ENCODE peak calls at places on chromosomes 12 and 14, in ten cellular contexts. G is upper lobe of left lung, J is tibial nerve, B is transverse colon, I is heart left ventricle, R is A549, W is Peyer's patch, C is prostate gland, L is H1, U is endothelial cell of umbilical vein. O is an unnamed sample.

GRCh38 chr12:26188132-26188531 is 7.2 kb upstream of the SSPN start:
- DNase-seq in G (no peak), J (no peak), B (no peak), I (no peak), R (no peak), W (no peak), C (no peak), L (no peak), U (no peak), O (no peak)

GRCh38 chr12:10310926-10311705 is 3.4 kb downstream of the KLRD1 start:
- DNase-seq in G (no peak), J (no peak), B (no peak), I (no peak), R (no peak), W (no peak), C (no peak), L (no peak), U (peak; percentile 87), O (no peak)

GRCh38 chr14:106276326-106277267 is 750.2 kb downstream of the TMEM121 start:
- DNase-seq in G (no peak), J (no peak), B (no peak), I (no peak), R (no peak), W (no peak), C (no peak), L (no peak), U (no peak), O (no peak)

GRCh38 chr12:131902332-131903241 is 8.2 kb downstream of the ULK1 start:
- DNase-seq in G (no peak), J (no peak), B (no peak), I (no peak), R (no peak), W (no peak), C (no peak), L (no peak), U (no peak), O (no peak)

GRCh38 chr14:32473476-32473875 is 144.4 kb downstream of the AKAP6 start:
- DNase-seq in G (no peak), J (peak; percentile 19), B (peak; percentile 44), I (peak; percentile 66), R (no peak), W (no peak), C (peak; percentile 91), L (no peak), U (no peak), O (peak; percentile 69)

GRCh38 chr12:57504033-57504432 is 16.2 kb downstream of the MARS1 start:
- DNase-seq in G (no peak), J (no peak), B (no peak), I (no peak), R (no peak), W (no peak), C (no peak), L (no peak), U (no peak), O (no peak)

GRCh38 chr14:99579903-99580570 is 24.0 kb downstream of the CCDC85C start:
- DNase-seq in G (peak; percentile 79), J (no peak), B (peak; percentile 88), I (no peak), R (peak; percentile 75), W (peak; percentile 88), C (peak; percentile 72), L (peak; percentile 53), U (peak; percentile 41), O (no peak)

GRCh38 chr12:2507811-2508210 is 287.0 kb upstream of the FKBP4 start:
- DNase-seq in G (peak; percentile 32), J (no peak), B (no peak), I (no peak), R (no peak), W (no peak), C (no peak), L (no peak), U (no peak), O (no peak)

GRCh38 chr12:111443586-111443985 is 37.9 kb downstream of the SH2B3 start:
- DNase-seq in G (no peak), J (no peak), B (peak; percentile 23), I (no peak), R (no peak), W (peak; percentile 46), C (no peak), L (no peak), U (no peak), O (peak; percentile 30)

GRCh38 chr12:15691372-15691771 is 97.8 kb downstream of the EPS8 start:
- DNase-seq in G (no peak), J (no peak), B (no peak), I (no peak), R (no peak), W (no peak), C (no peak), L (no peak), U (no peak), O (no peak)

GRCh38 chr12:26319511-26319910 is 124.1 kb downstream of the SSPN start:
- DNase-seq in G (no peak), J (peak; percentile 62), B (no peak), I (peak; percentile 55), R (no peak), W (no peak), C (peak; percentile 39), L (peak; percentile 3), U (no peak), O (no peak)

DNA sequence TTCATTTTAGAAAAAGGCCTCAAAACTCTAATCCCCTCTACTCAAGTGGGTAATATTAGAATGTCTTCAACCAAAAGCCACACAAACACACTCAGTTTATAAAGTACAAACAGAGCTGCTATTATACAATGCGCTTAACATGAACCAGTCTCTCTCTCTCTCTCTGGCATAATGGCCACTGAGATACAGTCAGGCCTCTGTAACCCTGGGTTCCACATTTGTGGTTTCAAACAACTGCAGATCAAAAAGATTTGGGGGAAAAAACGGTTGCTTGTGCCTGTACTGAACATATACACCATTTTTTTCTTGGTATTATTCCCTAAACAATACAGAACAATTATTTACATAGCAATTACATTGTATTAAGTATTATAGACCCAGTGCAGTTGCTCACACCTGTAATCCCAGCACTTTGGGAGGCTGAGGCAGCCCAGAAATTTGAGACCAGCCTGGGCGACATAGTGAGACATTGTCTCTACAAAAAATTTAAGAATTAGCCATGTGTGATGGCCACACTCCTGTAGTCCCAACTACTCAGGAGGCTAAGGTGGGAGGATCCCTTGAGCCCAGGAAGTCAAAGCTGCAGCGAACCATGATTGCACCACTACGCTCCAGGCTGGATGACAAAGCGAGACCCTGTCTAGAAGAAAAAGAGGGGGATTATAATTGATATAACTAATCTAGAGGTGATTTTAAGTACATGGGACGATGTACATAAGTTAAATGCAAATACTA is 5.6 kb downstream of the SLC11A2 start:
- DNase-seq in G (no peak), J (no peak), B (no peak), I (no peak), R (no peak), W (peak; percentile 27), C (no peak), L (no peak), U (no peak), O (no peak)
- TF ChIP-seq POLR2A in G (no peak), J (no peak), B (no peak), I (no peak), R (no peak), W (no peak), C (no peak), L (no peak), U (no peak), O (no peak)

GRCh38 chr14:39446131-39446744 is 14.0 kb upstream of the FBXO33 start:
- DNase-seq in G (no peak), J (no peak), B (no peak), I (no peak), R (no peak), W (no peak), C (no peak), L (no peak), U (no peak), O (no peak)
- H3K4me3 ChIP-seq in G (no peak overlapping the region), J (no peak overlapping the region), B (no peak overlapping the region), I (no peak overlapping the region), R (no peak overlapping the region), W (no peak overlapping the region), C (no peak overlapping the region), L (no peak overlapping the region), U (no peak overlapping the region), O (no peak overlapping the region)

GRCh38 chr12:108803428-108804105 is 53.8 kb downstream of the SSH1 start:
- DNase-seq in G (no peak), J (peak; percentile 96), B (peak; percentile 82), I (peak; percentile 80), R (peak; percentile 92), W (peak; percentile 91), C (peak; percentile 84), L (no peak), U (peak; percentile 94), O (no peak)
- H3K27ac ChIP-seq in G (peak overlapping the region; percentile 74), J (peak overlapping the region; percentile 89), B (peak overlapping the region; percentile 89), I (peak overlapping the region; percentile 90), R (peak overlapping the region; percentile 68), W (peak overlapping the region; percentile 65), C (peak overlapping the region; percentile 67), L (no peak overlapping the region), U (peak overlapping the region; percentile 90), O (peak overlapping the region; percentile 59)

GRCh38 chr14:96502621-96503251 is 554 bp downstream of the PAPOLA start:
- DNase-seq in G (no peak), J (peak; percentile 40), B (peak; percentile 58), I (peak; percentile 57), R (peak; percentile 51), W (peak; percentile 79), C (peak; percentile 38), L (no peak), U (peak; percentile 68), O (peak; percentile 75)

GRCh38 chr14:96497087-96497486 is 5.1 kb upstream of the PAPOLA start:
- DNase-seq in G (no peak), J (no peak), B (no peak), I (no peak), R (no peak), W (no peak), C (no peak), L (no peak), U (no peak), O (no peak)

GRCh38 chr14:96501383-96501745 is 818 bp upstream of the PAPOLA start:
- DNase-seq in G (no peak), J (no peak), B (no peak), I (no peak), R (no peak), W (no peak), C (peak; percentile 5), L (no peak), U (no peak), O (no peak)

GRCh38 chr14:96497586-96497985 is 4.6 kb upstream of the PAPOLA start:
- DNase-seq in G (no peak), J (no peak), B (no peak), I (no peak), R (no peak), W (no peak), C (no peak), L (no peak), U (no peak), O (no peak)

DNA sequence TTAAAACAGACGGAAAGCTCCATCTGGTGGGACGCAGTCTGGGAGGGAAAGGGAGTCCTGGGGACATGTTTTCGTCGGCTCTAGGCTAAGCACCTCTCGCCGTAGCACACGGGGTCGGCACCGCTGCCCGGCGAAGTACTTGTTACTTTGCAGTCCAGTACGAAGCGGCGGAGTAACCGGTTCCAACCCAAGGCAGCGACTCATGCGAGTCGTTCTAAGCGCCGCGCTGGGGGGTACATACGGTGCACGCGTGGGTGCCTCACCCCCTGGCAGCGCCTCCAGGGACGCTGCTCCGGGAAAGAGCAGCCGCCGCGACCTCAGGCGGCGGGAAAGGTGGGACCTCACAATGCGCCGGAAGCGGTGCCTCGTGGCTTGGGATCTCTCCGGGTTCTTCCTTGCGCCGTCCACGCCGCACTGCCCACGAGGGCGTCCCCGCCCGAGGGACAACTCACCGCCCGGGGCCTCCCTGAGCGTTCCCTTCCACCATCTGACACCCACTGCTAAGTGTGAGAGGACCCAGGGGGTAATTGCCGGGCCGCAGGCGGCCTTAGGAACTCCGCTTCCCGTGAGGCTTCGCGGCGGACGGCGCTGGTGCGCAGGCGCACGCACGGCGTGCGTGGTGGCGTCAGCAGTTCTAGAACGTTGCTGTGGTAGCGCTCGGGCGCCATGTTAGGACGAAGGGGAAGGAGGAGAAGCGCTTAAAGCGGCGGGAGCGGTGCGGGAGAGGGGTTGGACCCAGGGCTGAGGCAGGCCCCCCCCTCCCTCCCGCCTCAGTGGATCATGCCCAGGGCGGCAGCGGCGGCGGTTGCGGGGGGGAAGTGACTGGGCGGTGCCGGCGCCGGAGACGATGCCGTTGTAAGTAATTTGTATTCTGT is at the start of gene PAPOLA:
- DNase-seq in G (peak; percentile 100), J (peak; percentile 86), B (peak; percentile 96), I (peak; percentile 96), R (peak; percentile 89), W (peak; percentile 97), C (peak; percentile 93), L (peak; percentile 87), U (peak; percentile 97), O (peak; percentile 96)
- TF ChIP-seq POLR2A in G (no peak), J (peak; percentile 61), B (peak; percentile 84), I (no peak), R (peak; percentile 54), W (peak; percentile 82), C (peak; percentile 83), L (peak; percentile 97), U (peak; percentile 75), O (peak; percentile 81)

O was measured in right lobe of liver.